ENCODE peak calls at places on chromosomes 3 and 15, in five cellular contexts. One of them, this sample, is unnamed.

GRCh38 chr3:123163146-123163545 is 38.6 kb upstream of the SEC22A start:
- DNase-seq in NT2/D1: no peak
- DNase-seq in HepG2: no peak
- DNase-seq in GM12878: no peak
- DNase-seq in H1: no peak
- DNase-seq in this sample: no peak

GRCh38 chr15:65254237-65254820 is 32.4 kb downstream of the PARP16 start:
- DNase-seq in NT2/D1: peak
- DNase-seq in HepG2: no peak
- DNase-seq in GM12878: no peak
- DNase-seq in H1: no peak
- DNase-seq in this sample: no peak

GRCh38 chr15:33278816-33279612 is 31.8 kb upstream of the RYR3 start:
- DNase-seq in NT2/D1: peak
- DNase-seq in HepG2: no peak
- DNase-seq in GM12878: no peak
- DNase-seq in H1: peak
- DNase-seq in this sample: peak

GRCh38 chr3:16695710-16696109 is 90.5 kb upstream of the DAZL start:
- DNase-seq in NT2/D1: no peak
- DNase-seq in HepG2: no peak
- DNase-seq in GM12878: no peak
- DNase-seq in H1: no peak
- DNase-seq in this sample: no peak

GRCh38 chr3:114319453-114319852 is 25.6 kb downstream of the TIGIT start:
- DNase-seq in NT2/D1: peak
- DNase-seq in HepG2: peak
- DNase-seq in GM12878: no peak
- DNase-seq in H1: peak
- DNase-seq in this sample: peak

GRCh38 chr3:42159706-42160472 is 68.7 kb downstream of the TRAK1 start:
- DNase-seq in NT2/D1: peak
- DNase-seq in HepG2: peak
- DNase-seq in GM12878: no peak
- DNase-seq in H1: peak
- DNase-seq in this sample: no peak

GRCh38 chr3:40096561-40097506 is 212.7 kb upstream of the EIF1B start:
- DNase-seq in NT2/D1: no peak
- DNase-seq in HepG2: no peak
- DNase-seq in GM12878: no peak
- DNase-seq in H1: no peak
- DNase-seq in this sample: no peak

GRCh38 chr3:175274056-175274455 is 414.9 kb downstream of the NAALADL2 start:
- DNase-seq in NT2/D1: no peak
- DNase-seq in HepG2: no peak
- DNase-seq in GM12878: peak
- DNase-seq in H1: no peak
- DNase-seq in this sample: no peak

GRCh38 chr3:3154879-3155610 is 24.4 kb downstream of the CRBN start:
- DNase-seq in NT2/D1: no peak
- DNase-seq in HepG2: no peak
- DNase-seq in GM12878: no peak
- DNase-seq in H1: no peak
- DNase-seq in this sample: no peak

GRCh38 chr15:68612979-68613740 is 34.4 kb downstream of the CORO2B start:
- DNase-seq in NT2/D1: no peak
- DNase-seq in HepG2: no peak
- DNase-seq in GM12878: no peak
- DNase-seq in H1: no peak
- DNase-seq in this sample: peak

GRCh38 chr15:98952381-98952803 is 55.2 kb downstream of the PGPEP1L start:
- DNase-seq in NT2/D1: no peak
- DNase-seq in HepG2: no peak
- DNase-seq in GM12878: peak
- DNase-seq in H1: no peak
- DNase-seq in this sample: no peak

GRCh38 chr15:65731926-65732325 is 60.2 kb downstream of the DENND4A start:
- DNase-seq in NT2/D1: no peak
- DNase-seq in HepG2: no peak
- DNase-seq in GM12878: no peak
- DNase-seq in H1: no peak
- DNase-seq in this sample: no peak

GRCh38 chr3:128338536-128339400 is 127.9 kb downstream of the DNAJB8 start:
- DNase-seq in NT2/D1: no peak
- DNase-seq in HepG2: no peak
- DNase-seq in GM12878: no peak
- DNase-seq in H1: no peak
- DNase-seq in this sample: peak

GRCh38 chr3:99023590-99024192 is 122.2 kb upstream of the DCBLD2 start:
- DNase-seq in NT2/D1: no peak
- DNase-seq in HepG2: peak
- DNase-seq in GM12878: no peak
- DNase-seq in H1: no peak
- DNase-seq in this sample: peak

GRCh38 chr3:171228228-171228627 is 201.7 kb upstream of the SLC2A2 start:
- DNase-seq in NT2/D1: no peak
- DNase-seq in HepG2: peak
- DNase-seq in GM12878: no peak
- DNase-seq in H1: no peak
- DNase-seq in this sample: no peak

GRCh38 chr3:61662861-61663260 is 101.5 kb downstream of the PTPRG start:
- DNase-seq in NT2/D1: no peak
- DNase-seq in HepG2: no peak
- DNase-seq in GM12878: no peak
- DNase-seq in H1: no peak
- DNase-seq in this sample: no peak

GRCh38 chr15:29090617-29091466 is 178.8 kb downstream of the NSMCE3 start:
- DNase-seq in NT2/D1: no peak
- DNase-seq in HepG2: peak
- DNase-seq in GM12878: no peak
- DNase-seq in H1: no peak
- DNase-seq in this sample: peak

GRCh38 chr3:49007771-49008528 is 759 bp downstream of the WDR6 start:
- DNase-seq in NT2/D1: peak
- DNase-seq in HepG2: peak
- DNase-seq in GM12878: no peak
- DNase-seq in H1: peak
- DNase-seq in this sample: peak

GRCh38 chr15:100308222-100309007 is 33.4 kb downstream of the ADAMTS17 start:
- DNase-seq in NT2/D1: no peak
- DNase-seq in HepG2: no peak
- DNase-seq in GM12878: no peak
- DNase-seq in H1: no peak
- DNase-seq in this sample: no peak

GRCh38 chr3:106255870-106256248 is 387.0 kb upstream of the CBLB start:
- DNase-seq in NT2/D1: no peak
- DNase-seq in HepG2: no peak
- DNase-seq in GM12878: peak
- DNase-seq in H1: no peak
- DNase-seq in this sample: no peak

GRCh38 chr3:143070977-143071551 is 48.5 kb upstream of the CHST2 start:
- DNase-seq in NT2/D1: peak
- DNase-seq in HepG2: peak
- DNase-seq in GM12878: no peak
- DNase-seq in H1: no peak
- DNase-seq in this sample: no peak

GRCh38 chr3:129794319-129795201 is 99.0 kb downstream of the TMCC1 start:
- DNase-seq in NT2/D1: peak
- DNase-seq in HepG2: peak
- DNase-seq in GM12878: no peak
- DNase-seq in H1: peak
- DNase-seq in this sample: peak

GRCh38 chr3:47004369-47005211 is 25.1 kb downstream of the NBEAL2 start:
- DNase-seq in NT2/D1: no peak
- DNase-seq in HepG2: no peak
- DNase-seq in GM12878: no peak
- DNase-seq in H1: no peak
- DNase-seq in this sample: no peak

GRCh38 chr3:98730338-98730737 is 32.8 kb upstream of the ST3GAL6 start:
- DNase-seq in NT2/D1: no peak
- DNase-seq in HepG2: no peak
- DNase-seq in GM12878: peak
- DNase-seq in H1: no peak
- DNase-seq in this sample: no peak

GRCh38 chr15:70252056-70252935 is 154.6 kb upstream of the TLE3 start:
- DNase-seq in NT2/D1: no peak
- DNase-seq in HepG2: no peak
- DNase-seq in GM12878: no peak
- DNase-seq in H1: no peak
- DNase-seq in this sample: no peak

GRCh38 chr15:51907136-51907862 is 64.3 kb downstream of the LEO1 start:
- DNase-seq in NT2/D1: no peak
- DNase-seq in HepG2: peak
- DNase-seq in GM12878: no peak
- DNase-seq in H1: no peak
- DNase-seq in this sample: no peak

GRCh38 chr15:89230277-89230676 is 8.9 kb upstream of the RLBP1 start:
- DNase-seq in NT2/D1: no peak
- DNase-seq in HepG2: no peak
- DNase-seq in GM12878: no peak
- DNase-seq in H1: no peak
- DNase-seq in this sample: no peak

GRCh38 chr15:94298359-94298758 is 67.0 kb downstream of the MCTP2 start:
- DNase-seq in NT2/D1: no peak
- DNase-seq in HepG2: no peak
- DNase-seq in GM12878: no peak
- DNase-seq in H1: no peak
- DNase-seq in this sample: no peak

GRCh38 chr3:17905996-17906395 is 163.6 kb upstream of the TBC1D5 start:
- DNase-seq in NT2/D1: no peak
- DNase-seq in HepG2: no peak
- DNase-seq in GM12878: no peak
- DNase-seq in H1: no peak
- DNase-seq in this sample: no peak

GRCh38 chr3:192062186-192062585 is 601.2 kb downstream of the PYDC2 start:
- DNase-seq in NT2/D1: no peak
- DNase-seq in HepG2: no peak
- DNase-seq in GM12878: no peak
- DNase-seq in H1: no peak
- DNase-seq in this sample: no peak

DNA sequence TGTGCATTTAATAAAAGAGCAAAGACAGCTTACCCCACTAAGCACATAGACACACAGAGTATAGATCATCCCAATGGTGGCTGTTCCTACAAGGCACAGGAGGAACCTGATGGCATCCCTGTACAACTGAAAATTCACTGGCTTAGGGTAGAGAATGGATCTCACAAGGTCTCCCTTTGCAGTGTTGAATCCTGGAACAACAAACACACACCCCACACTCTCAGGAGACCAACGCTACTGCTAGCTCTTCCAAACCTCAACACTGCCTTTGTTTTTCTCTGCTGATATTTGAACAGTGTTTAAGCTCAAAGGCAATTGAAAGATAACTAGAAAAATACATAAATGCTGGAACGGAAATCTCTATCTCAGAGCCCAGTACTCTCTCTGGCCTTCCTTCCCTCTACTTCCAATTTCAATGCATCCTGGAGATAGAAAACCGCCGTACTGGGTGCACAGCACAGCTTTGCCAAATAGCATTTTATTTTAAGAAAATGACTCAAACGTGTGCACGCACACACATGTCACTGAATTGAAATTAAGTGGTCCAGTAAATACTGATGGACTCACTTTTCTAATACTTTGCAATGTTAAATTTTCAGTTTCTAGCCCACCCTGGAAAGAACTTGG is 87.6 kb upstream of the ATP13A5 start:
- DNase-seq in NT2/D1: no peak
- DNase-seq in HepG2: no peak
- DNase-seq in GM12878: no peak
- DNase-seq in H1: no peak
- DNase-seq in this sample: no peak
- TF ChIP-seq SUZ12 in NT2/D1: no peak
- TF ChIP-seq SUZ12 in HepG2: no peak
- TF ChIP-seq SUZ12 in GM12878: no peak
- TF ChIP-seq SUZ12 in H1: no peak
- TF ChIP-seq SUZ12 in this sample: no peak

GRCh38 chr3:58529516-58530353 is 7.3 kb downstream of the ACOX2 start:
- DNase-seq in NT2/D1: peak
- DNase-seq in HepG2: peak
- DNase-seq in GM12878: no peak
- DNase-seq in H1: peak
- DNase-seq in this sample: peak

GRCh38 chr3:58524326-58524888 is 12.6 kb downstream of the ACOX2 start:
- DNase-seq in NT2/D1: no peak
- DNase-seq in HepG2: no peak
- DNase-seq in GM12878: no peak
- DNase-seq in H1: no peak
- DNase-seq in this sample: no peak

GRCh38 chr3:58528629-58529028 is 8.4 kb downstream of the ACOX2 start:
- DNase-seq in NT2/D1: no peak
- DNase-seq in HepG2: no peak
- DNase-seq in GM12878: no peak
- DNase-seq in H1: no peak
- DNase-seq in this sample: no peak

GRCh38 chr3:58522759-58523425 is 14.1 kb downstream of the ACOX2 start:
- DNase-seq in NT2/D1: no peak
- DNase-seq in HepG2: peak
- DNase-seq in GM12878: no peak
- DNase-seq in H1: no peak
- DNase-seq in this sample: no peak

GRCh38 chr3:58526124-58526957 is 10.6 kb downstream of the ACOX2 start:
- DNase-seq in NT2/D1: peak
- DNase-seq in HepG2: peak
- DNase-seq in GM12878: no peak
- DNase-seq in H1: peak
- DNase-seq in this sample: no peak
- TF ChIP-seq SUZ12 in NT2/D1: no peak
- TF ChIP-seq SUZ12 in HepG2: no peak
- TF ChIP-seq SUZ12 in GM12878: no peak
- TF ChIP-seq SUZ12 in H1: no peak
- TF ChIP-seq SUZ12 in this sample: no peak

GRCh38 chr15:64246364-64247189 is 83.8 kb upstream of the PPIB start:
- DNase-seq in NT2/D1: peak
- DNase-seq in HepG2: peak
- DNase-seq in GM12878: peak
- DNase-seq in H1: peak
- DNase-seq in this sample: no peak
- TF ChIP-seq SUZ12 in NT2/D1: no peak
- TF ChIP-seq SUZ12 in HepG2: no peak
- TF ChIP-seq SUZ12 in GM12878: no peak
- TF ChIP-seq SUZ12 in H1: no peak
- TF ChIP-seq SUZ12 in this sample: no peak

GRCh38 chr3:120652281-120652680 is 29.8 kb downstream of the HGD start:
- DNase-seq in NT2/D1: no peak
- DNase-seq in HepG2: no peak
- DNase-seq in GM12878: no peak
- DNase-seq in H1: no peak
- DNase-seq in this sample: no peak
- TF ChIP-seq SUZ12 in NT2/D1: no peak
- TF ChIP-seq SUZ12 in HepG2: no peak
- TF ChIP-seq SUZ12 in GM12878: no peak
- TF ChIP-seq SUZ12 in H1: no peak
- TF ChIP-seq SUZ12 in this sample: no peak

DNA sequence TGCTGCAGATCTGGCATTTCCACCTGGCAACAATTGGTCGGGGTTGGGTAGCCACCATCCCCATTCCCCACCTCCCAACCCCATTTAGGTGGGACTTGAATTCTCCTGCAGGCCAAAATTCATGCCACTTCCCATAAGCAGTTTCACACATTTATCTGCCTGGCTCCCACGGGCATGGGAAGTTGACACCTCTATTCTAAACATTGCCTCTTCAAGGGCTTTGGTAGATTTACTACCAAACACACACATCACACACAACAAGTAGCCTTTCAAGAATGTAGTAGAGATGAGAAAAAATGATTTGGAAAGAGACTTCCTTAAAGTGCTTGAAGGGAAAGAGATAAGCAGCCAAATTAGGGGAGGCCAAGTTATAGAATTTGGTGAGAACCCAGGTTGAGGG is 30.9 kb downstream of the ZBTB38 start:
- DNase-seq in NT2/D1: no peak
- DNase-seq in HepG2: no peak
- DNase-seq in GM12878: no peak
- DNase-seq in H1: no peak
- DNase-seq in this sample: no peak
- TF ChIP-seq SUZ12 in NT2/D1: no peak
- TF ChIP-seq SUZ12 in HepG2: no peak
- TF ChIP-seq SUZ12 in GM12878: no peak
- TF ChIP-seq SUZ12 in H1: no peak
- TF ChIP-seq SUZ12 in this sample: no peak

This sample was measured in HEK293T.